ENCODE peak calls at places on chromosomes 2 and 18, in six cellular contexts. S is NCI-H1694; R is AG09309; F is NCI-H1092 treated with DMSO at 0.1 percent for 48 hours; V is stimulated activated CD8-positive, alpha-beta memory T cell treated with anti-CD3 and anti-CD28 coated beads, Interleukin-7, amount 100 ng/mL, for 1 hour; G is body of pancreas. K is an unnamed sample.

GRCh38 chr2:37274354-37274965 is 43.0 kb downstream of the NDUFAF7 start:
- DNase-seq in S (no peak), R (peak; percentile 1), F (no peak), V (no peak), G (no peak), K (no peak)

GRCh38 chr2:237012577-237013237 is 73.0 kb upstream of the COPS8 start:
- DNase-seq in S (no peak), R (no peak), F (no peak), V (no peak), G (peak; percentile 25), K (no peak)

GRCh38 chr2:231059756-231060155 is 3.1 kb downstream of the PSMD1 start:
- DNase-seq in S (no peak), R (no peak), F (no peak), V (no peak), G (no peak), K (no peak)

GRCh38 chr2:30914456-30914855 is 107.2 kb upstream of the CAPN13 start:
- DNase-seq in S (no peak), R (no peak), F (no peak), V (no peak), G (no peak), K (no peak)

GRCh38 chr2:10658914-10659257 is 30.9 kb downstream of the NOL10 start:
- DNase-seq in S (no peak), R (no peak), F (no peak), V (no peak), G (no peak), K (no peak)

GRCh38 chr2:173395567-173396351 is 41.1 kb downstream of the CDCA7 start:
- DNase-seq in S (no peak), R (no peak), F (no peak), V (no peak), G (no peak), K (no peak)

GRCh38 chr2:29606105-29606871 is 315.1 kb downstream of the ALK start:
- DNase-seq in S (peak; percentile 20), R (peak; percentile 60), F (no peak), V (no peak), G (no peak), K (peak; percentile 58)

GRCh38 chr18:2923464-2923863 is 76.7 kb downstream of the EMILIN2 start:
- DNase-seq in S (no peak), R (no peak), F (no peak), V (no peak), G (no peak), K (no peak)

GRCh38 chr2:42927334-42928160 is 135.2 kb upstream of the HAAO start:
- DNase-seq in S (no peak), R (no peak), F (no peak), V (no peak), G (peak; percentile 61), K (no peak)

GRCh38 chr2:234853739-234854138 is 98.1 kb upstream of the SH3BP4 start:
- DNase-seq in S (no peak), R (no peak), F (no peak), V (no peak), G (no peak), K (no peak)

GRCh38 chr2:98913916-98914712 is 21.9 kb downstream of the CRACDL start:
- DNase-seq in S (no peak), R (no peak), F (peak; percentile 86), V (no peak), G (peak; percentile 50), K (no peak)

GRCh38 chr2:239249048-239249447 is 151.8 kb downstream of the HDAC4 start:
- DNase-seq in S (no peak), R (no peak), F (no peak), V (no peak), G (no peak), K (no peak)

GRCh38 chr2:162013514-162014205 is 60.4 kb downstream of the DPP4 start:
- DNase-seq in S (no peak), R (no peak), F (no peak), V (no peak), G (no peak), K (no peak)

GRCh38 chr2:65778126-65778525 is 345.7 kb upstream of the SPRED2 start:
- DNase-seq in S (no peak), R (no peak), F (no peak), V (no peak), G (no peak), K (no peak)

GRCh38 chr2:127045792-127046501 is 61.0 kb downstream of the BIN1 start:
- DNase-seq in S (no peak), R (no peak), F (no peak), V (no peak), G (peak; percentile 90), K (no peak)

GRCh38 chr2:506866-507265 is 170.3 kb downstream of the TMEM18 start:
- DNase-seq in S (no peak), R (no peak), F (no peak), V (no peak), G (no peak), K (no peak)

GRCh38 chr2:148244593-148245292 is 223.9 kb downstream of the MBD5 start:
- DNase-seq in S (no peak), R (peak; percentile 42), F (no peak), V (no peak), G (no peak), K (peak; percentile 58)

GRCh38 chr2:821546-821945 is 129.1 kb upstream of the SNTG2 start:
- DNase-seq in S (no peak), R (no peak), F (no peak), V (no peak), G (no peak), K (no peak)

GRCh38 chr2:241733391-241734207 is 831 bp upstream of the D2HGDH start:
- DNase-seq in S (no peak), R (no peak), F (no peak), V (no peak), G (no peak), K (no peak)

GRCh38 chr2:16553222-16553621 is 112.4 kb downstream of the CYRIA start:
- DNase-seq in S (peak; percentile 63), R (no peak), F (no peak), V (no peak), G (peak; percentile 50), K (no peak)

GRCh38 chr2:119647440-119648169 is 31.4 kb upstream of the TMEM177 start:
- DNase-seq in S (no peak), R (no peak), F (no peak), V (no peak), G (no peak), K (no peak)

GRCh38 chr18:9737814-9738160 is 29.7 kb downstream of the RAB31 start:
- DNase-seq in S (no peak), R (no peak), F (peak; percentile 87), V (no peak), G (peak; percentile 52), K (no peak)

K was measured in GM04504.